ENCODE peak calls at places on chromosomes 2 and 18, in ten cellular contexts. One of them, this sample, is unnamed.

GRCh38 chr18:22098563-22098989 is 70.8 kb upstream of the GATA6 start:
- DNase-seq in NCI-H2171 treated with DMSO at 0.1 percent for 48 hours: no peak
- DNase-seq in activated CD4-positive, alpha-beta T cell treated with anti-CD3 and anti-CD28 coated beads, Interleukin-2, amount 50 U/mL, for 1 hour: no peak
- DNase-seq in NCI-H2081: no peak
- DNase-seq in skeletal muscle cell: no peak
- DNase-seq in coronary artery: no peak
- DNase-seq in HFFc6: no peak
- DNase-seq in T1000: no peak
- DNase-seq in stimulated activated naive CD4-positive, alpha-beta T cell treated with Interleukin-2 at 50 U/mL for 16 hours: no peak
- DNase-seq in T-helper 2 cell: no peak
- DNase-seq in this sample: no peak

GRCh38 chr2:25310965-25311865 is 30.5 kb downstream of the DNMT3A start:
- DNase-seq in T-helper 2 cell: no peak
- DNase-seq in skeletal muscle cell: no peak
- DNase-seq in coronary artery: no peak
- DNase-seq in T1000: no peak
- DNase-seq in NCI-H2171 treated with DMSO at 0.1 percent for 48 hours: peak; percentile 90
- DNase-seq in stimulated activated naive CD4-positive, alpha-beta T cell treated with Interleukin-2 at 50 U/mL for 16 hours: no peak
- DNase-seq in NCI-H2081: peak; percentile 100
- DNase-seq in activated CD4-positive, alpha-beta T cell treated with anti-CD3 and anti-CD28 coated beads, Interleukin-2, amount 50 U/mL, for 1 hour: no peak
- DNase-seq in HFFc6: no peak
- DNase-seq in this sample: no peak

GRCh38 chr2:197181491-197181890 is 129.1 kb downstream of the ANKRD44 start:
- DNase-seq in skeletal muscle cell: no peak
- DNase-seq in coronary artery: no peak
- DNase-seq in T-helper 2 cell: no peak
- DNase-seq in activated CD4-positive, alpha-beta T cell treated with anti-CD3 and anti-CD28 coated beads, Interleukin-2, amount 50 U/mL, for 1 hour: no peak
- DNase-seq in NCI-H2081: no peak
- DNase-seq in T1000: no peak
- DNase-seq in stimulated activated naive CD4-positive, alpha-beta T cell treated with Interleukin-2 at 50 U/mL for 16 hours: no peak
- DNase-seq in NCI-H2171 treated with DMSO at 0.1 percent for 48 hours: no peak
- DNase-seq in HFFc6: peak; percentile 35
- DNase-seq in this sample: no peak

GRCh38 chr2:20573611-20574422 is 77.1 kb downstream of the HS1BP3 start:
- DNase-seq in coronary artery: no peak
- DNase-seq in T-helper 2 cell: no peak
- DNase-seq in stimulated activated naive CD4-positive, alpha-beta T cell treated with Interleukin-2 at 50 U/mL for 16 hours: no peak
- DNase-seq in T1000: no peak
- DNase-seq in NCI-H2081: no peak
- DNase-seq in activated CD4-positive, alpha-beta T cell treated with anti-CD3 and anti-CD28 coated beads, Interleukin-2, amount 50 U/mL, for 1 hour: no peak
- DNase-seq in HFFc6: peak; percentile 29
- DNase-seq in skeletal muscle cell: peak; percentile 73
- DNase-seq in NCI-H2171 treated with DMSO at 0.1 percent for 48 hours: peak; percentile 82
- DNase-seq in this sample: no peak

GRCh38 chr2:216320852-216321251 is 51.4 kb downstream of the MARCHF4 start:
- DNase-seq in NCI-H2171 treated with DMSO at 0.1 percent for 48 hours: no peak
- DNase-seq in T1000: no peak
- DNase-seq in stimulated activated naive CD4-positive, alpha-beta T cell treated with Interleukin-2 at 50 U/mL for 16 hours: no peak
- DNase-seq in activated CD4-positive, alpha-beta T cell treated with anti-CD3 and anti-CD28 coated beads, Interleukin-2, amount 50 U/mL, for 1 hour: no peak
- DNase-seq in HFFc6: no peak
- DNase-seq in T-helper 2 cell: no peak
- DNase-seq in skeletal muscle cell: no peak
- DNase-seq in coronary artery: no peak
- DNase-seq in NCI-H2081: no peak
- DNase-seq in this sample: no peak

GRCh38 chr2:72895759-72896281 is 8.6 kb downstream of the SPR start:
- DNase-seq in coronary artery: no peak
- DNase-seq in T-helper 2 cell: no peak
- DNase-seq in NCI-H2081: no peak
- DNase-seq in activated CD4-positive, alpha-beta T cell treated with anti-CD3 and anti-CD28 coated beads, Interleukin-2, amount 50 U/mL, for 1 hour: no peak
- DNase-seq in stimulated activated naive CD4-positive, alpha-beta T cell treated with Interleukin-2 at 50 U/mL for 16 hours: no peak
- DNase-seq in skeletal muscle cell: no peak
- DNase-seq in NCI-H2171 treated with DMSO at 0.1 percent for 48 hours: peak; percentile 87
- DNase-seq in T1000: no peak
- DNase-seq in HFFc6: peak; percentile 50
- DNase-seq in this sample: no peak

GRCh38 chr2:15561574-15562344 is 625 bp upstream of the NBAS start:
- DNase-seq in HFFc6: peak; percentile 23
- DNase-seq in NCI-H2171 treated with DMSO at 0.1 percent for 48 hours: peak; percentile 57
- DNase-seq in coronary artery: no peak
- DNase-seq in T1000: no peak
- DNase-seq in activated CD4-positive, alpha-beta T cell treated with anti-CD3 and anti-CD28 coated beads, Interleukin-2, amount 50 U/mL, for 1 hour: peak; percentile 10
- DNase-seq in stimulated activated naive CD4-positive, alpha-beta T cell treated with Interleukin-2 at 50 U/mL for 16 hours: peak; percentile 13
- DNase-seq in T-helper 2 cell: no peak
- DNase-seq in NCI-H2081: no peak
- DNase-seq in skeletal muscle cell: no peak
- DNase-seq in this sample: no peak

GRCh38 chr18:75132471-75132870 is 76.5 kb downstream of the PTGR3 start:
- DNase-seq in skeletal muscle cell: no peak
- DNase-seq in T-helper 2 cell: no peak
- DNase-seq in stimulated activated naive CD4-positive, alpha-beta T cell treated with Interleukin-2 at 50 U/mL for 16 hours: no peak
- DNase-seq in coronary artery: peak; percentile 49
- DNase-seq in T1000: no peak
- DNase-seq in NCI-H2171 treated with DMSO at 0.1 percent for 48 hours: no peak
- DNase-seq in NCI-H2081: no peak
- DNase-seq in activated CD4-positive, alpha-beta T cell treated with anti-CD3 and anti-CD28 coated beads, Interleukin-2, amount 50 U/mL, for 1 hour: no peak
- DNase-seq in HFFc6: no peak
- DNase-seq in this sample: no peak

GRCh38 chr2:176446718-176447414 is 177.6 kb downstream of the MTX2 start:
- DNase-seq in T1000: no peak
- DNase-seq in coronary artery: no peak
- DNase-seq in NCI-H2081: no peak
- DNase-seq in skeletal muscle cell: no peak
- DNase-seq in T-helper 2 cell: no peak
- DNase-seq in activated CD4-positive, alpha-beta T cell treated with anti-CD3 and anti-CD28 coated beads, Interleukin-2, amount 50 U/mL, for 1 hour: no peak
- DNase-seq in NCI-H2171 treated with DMSO at 0.1 percent for 48 hours: no peak
- DNase-seq in stimulated activated naive CD4-positive, alpha-beta T cell treated with Interleukin-2 at 50 U/mL for 16 hours: no peak
- DNase-seq in HFFc6: no peak
- DNase-seq in this sample: no peak

GRCh38 chr18:67553471-67553870 is 37.0 kb upstream of the DSEL start:
- DNase-seq in skeletal muscle cell: no peak
- DNase-seq in stimulated activated naive CD4-positive, alpha-beta T cell treated with Interleukin-2 at 50 U/mL for 16 hours: no peak
- DNase-seq in NCI-H2171 treated with DMSO at 0.1 percent for 48 hours: peak; percentile 89
- DNase-seq in T1000: no peak
- DNase-seq in NCI-H2081: peak; percentile 56
- DNase-seq in coronary artery: no peak
- DNase-seq in activated CD4-positive, alpha-beta T cell treated with anti-CD3 and anti-CD28 coated beads, Interleukin-2, amount 50 U/mL, for 1 hour: no peak
- DNase-seq in T-helper 2 cell: no peak
- DNase-seq in HFFc6: no peak
- DNase-seq in this sample: no peak

GRCh38 chr18:44671914-44672313 is 8.8 kb upstream of the SETBP1 start:
- DNase-seq in NCI-H2171 treated with DMSO at 0.1 percent for 48 hours: no peak
- DNase-seq in stimulated activated naive CD4-positive, alpha-beta T cell treated with Interleukin-2 at 50 U/mL for 16 hours: no peak
- DNase-seq in T-helper 2 cell: no peak
- DNase-seq in NCI-H2081: no peak
- DNase-seq in skeletal muscle cell: no peak
- DNase-seq in coronary artery: no peak
- DNase-seq in activated CD4-positive, alpha-beta T cell treated with anti-CD3 and anti-CD28 coated beads, Interleukin-2, amount 50 U/mL, for 1 hour: no peak
- DNase-seq in HFFc6: no peak
- DNase-seq in T1000: no peak
- DNase-seq in this sample: no peak

GRCh38 chr2:88159955-88160415 is 10.2 kb upstream of the THNSL2 start:
- DNase-seq in skeletal muscle cell: no peak
- DNase-seq in NCI-H2171 treated with DMSO at 0.1 percent for 48 hours: peak; percentile 58
- DNase-seq in NCI-H2081: peak; percentile 75
- DNase-seq in HFFc6: peak; percentile 67
- DNase-seq in activated CD4-positive, alpha-beta T cell treated with anti-CD3 and anti-CD28 coated beads, Interleukin-2, amount 50 U/mL, for 1 hour: peak; percentile 46
- DNase-seq in coronary artery: no peak
- DNase-seq in stimulated activated naive CD4-positive, alpha-beta T cell treated with Interleukin-2 at 50 U/mL for 16 hours: peak; percentile 12
- DNase-seq in T-helper 2 cell: no peak
- DNase-seq in T1000: peak; percentile 5
- DNase-seq in this sample: peak; percentile 32

GRCh38 chr2:44083054-44083453 is 85.6 kb upstream of the PPM1B start:
- DNase-seq in activated CD4-positive, alpha-beta T cell treated with anti-CD3 and anti-CD28 coated beads, Interleukin-2, amount 50 U/mL, for 1 hour: no peak
- DNase-seq in NCI-H2081: no peak
- DNase-seq in NCI-H2171 treated with DMSO at 0.1 percent for 48 hours: no peak
- DNase-seq in T-helper 2 cell: no peak
- DNase-seq in coronary artery: no peak
- DNase-seq in HFFc6: no peak
- DNase-seq in skeletal muscle cell: no peak
- DNase-seq in stimulated activated naive CD4-positive, alpha-beta T cell treated with Interleukin-2 at 50 U/mL for 16 hours: no peak
- DNase-seq in T1000: no peak
- DNase-seq in this sample: no peak

GRCh38 chr2:124024491-124025348 is at the start of gene CNTNAP5:
- DNase-seq in NCI-H2171 treated with DMSO at 0.1 percent for 48 hours: peak; percentile 76
- DNase-seq in T1000: peak; percentile 47
- DNase-seq in skeletal muscle cell: no peak
- DNase-seq in NCI-H2081: peak; percentile 73
- DNase-seq in coronary artery: no peak
- DNase-seq in activated CD4-positive, alpha-beta T cell treated with anti-CD3 and anti-CD28 coated beads, Interleukin-2, amount 50 U/mL, for 1 hour: no peak
- DNase-seq in HFFc6: no peak
- DNase-seq in T-helper 2 cell: no peak
- DNase-seq in stimulated activated naive CD4-positive, alpha-beta T cell treated with Interleukin-2 at 50 U/mL for 16 hours: no peak
- DNase-seq in this sample: no peak

GRCh38 chr18:75003089-75003488 is 205.8 kb downstream of the PTGR3 start:
- DNase-seq in activated CD4-positive, alpha-beta T cell treated with anti-CD3 and anti-CD28 coated beads, Interleukin-2, amount 50 U/mL, for 1 hour: no peak
- DNase-seq in NCI-H2171 treated with DMSO at 0.1 percent for 48 hours: no peak
- DNase-seq in skeletal muscle cell: no peak
- DNase-seq in T1000: no peak
- DNase-seq in stimulated activated naive CD4-positive, alpha-beta T cell treated with Interleukin-2 at 50 U/mL for 16 hours: no peak
- DNase-seq in T-helper 2 cell: no peak
- DNase-seq in NCI-H2081: no peak
- DNase-seq in coronary artery: no peak
- DNase-seq in HFFc6: no peak
- DNase-seq in this sample: no peak

GRCh38 chr18:50626317-50626716 is 66.4 kb downstream of the MAPK4 start:
- DNase-seq in skeletal muscle cell: no peak
- DNase-seq in NCI-H2081: no peak
- DNase-seq in activated CD4-positive, alpha-beta T cell treated with anti-CD3 and anti-CD28 coated beads, Interleukin-2, amount 50 U/mL, for 1 hour: no peak
- DNase-seq in T1000: no peak
- DNase-seq in HFFc6: no peak
- DNase-seq in T-helper 2 cell: no peak
- DNase-seq in coronary artery: no peak
- DNase-seq in stimulated activated naive CD4-positive, alpha-beta T cell treated with Interleukin-2 at 50 U/mL for 16 hours: no peak
- DNase-seq in NCI-H2171 treated with DMSO at 0.1 percent for 48 hours: no peak
- DNase-seq in this sample: no peak

GRCh38 chr18:48547456-48548403 is 8.9 kb downstream of the CTIF start:
- DNase-seq in NCI-H2171 treated with DMSO at 0.1 percent for 48 hours: no peak
- DNase-seq in skeletal muscle cell: peak; percentile 70
- DNase-seq in stimulated activated naive CD4-positive, alpha-beta T cell treated with Interleukin-2 at 50 U/mL for 16 hours: no peak
- DNase-seq in T1000: peak; percentile 33
- DNase-seq in T-helper 2 cell: no peak
- DNase-seq in activated CD4-positive, alpha-beta T cell treated with anti-CD3 and anti-CD28 coated beads, Interleukin-2, amount 50 U/mL, for 1 hour: no peak
- DNase-seq in coronary artery: peak; percentile 72
- DNase-seq in NCI-H2081: no peak
- DNase-seq in HFFc6: peak; percentile 94
- DNase-seq in this sample: no peak

GRCh38 chr2:162257416-162257815 is 14.2 kb upstream of the FAP start:
- DNase-seq in coronary artery: no peak
- DNase-seq in T-helper 2 cell: no peak
- DNase-seq in NCI-H2171 treated with DMSO at 0.1 percent for 48 hours: no peak
- DNase-seq in skeletal muscle cell: no peak
- DNase-seq in activated CD4-positive, alpha-beta T cell treated with anti-CD3 and anti-CD28 coated beads, Interleukin-2, amount 50 U/mL, for 1 hour: no peak
- DNase-seq in stimulated activated naive CD4-positive, alpha-beta T cell treated with Interleukin-2 at 50 U/mL for 16 hours: no peak
- DNase-seq in NCI-H2081: no peak
- DNase-seq in HFFc6: no peak
- DNase-seq in T1000: no peak
- DNase-seq in this sample: no peak

GRCh38 chr2:217313386-217313785 is 453.5 kb upstream of the TNP1 start:
- DNase-seq in T-helper 2 cell: no peak
- DNase-seq in NCI-H2171 treated with DMSO at 0.1 percent for 48 hours: no peak
- DNase-seq in skeletal muscle cell: no peak
- DNase-seq in activated CD4-positive, alpha-beta T cell treated with anti-CD3 and anti-CD28 coated beads, Interleukin-2, amount 50 U/mL, for 1 hour: no peak
- DNase-seq in stimulated activated naive CD4-positive, alpha-beta T cell treated with Interleukin-2 at 50 U/mL for 16 hours: no peak
- DNase-seq in NCI-H2081: no peak
- DNase-seq in coronary artery: no peak
- DNase-seq in T1000: no peak
- DNase-seq in HFFc6: no peak
- DNase-seq in this sample: no peak

GRCh38 chr18:75818336-75818735 is 390.8 kb upstream of the SMIM21 start:
- DNase-seq in HFFc6: no peak
- DNase-seq in activated CD4-positive, alpha-beta T cell treated with anti-CD3 and anti-CD28 coated beads, Interleukin-2, amount 50 U/mL, for 1 hour: no peak
- DNase-seq in T-helper 2 cell: no peak
- DNase-seq in NCI-H2081: no peak
- DNase-seq in NCI-H2171 treated with DMSO at 0.1 percent for 48 hours: no peak
- DNase-seq in skeletal muscle cell: no peak
- DNase-seq in coronary artery: no peak
- DNase-seq in stimulated activated naive CD4-positive, alpha-beta T cell treated with Interleukin-2 at 50 U/mL for 16 hours: no peak
- DNase-seq in T1000: no peak
- DNase-seq in this sample: no peak

GRCh38 chr18:46462523-46462922 is 194.5 kb downstream of the LOXHD1 start:
- DNase-seq in T1000: no peak
- DNase-seq in T-helper 2 cell: no peak
- DNase-seq in activated CD4-positive, alpha-beta T cell treated with anti-CD3 and anti-CD28 coated beads, Interleukin-2, amount 50 U/mL, for 1 hour: no peak
- DNase-seq in HFFc6: no peak
- DNase-seq in NCI-H2171 treated with DMSO at 0.1 percent for 48 hours: no peak
- DNase-seq in NCI-H2081: no peak
- DNase-seq in stimulated activated naive CD4-positive, alpha-beta T cell treated with Interleukin-2 at 50 U/mL for 16 hours: no peak
- DNase-seq in coronary artery: no peak
- DNase-seq in skeletal muscle cell: no peak
- DNase-seq in this sample: no peak

GRCh38 chr18:79483971-79484491 is 88.3 kb downstream of the NFATC1 start:
- DNase-seq in NCI-H2081: no peak
- DNase-seq in T-helper 2 cell: no peak
- DNase-seq in HFFc6: no peak
- DNase-seq in T1000: no peak
- DNase-seq in NCI-H2171 treated with DMSO at 0.1 percent for 48 hours: no peak
- DNase-seq in coronary artery: no peak
- DNase-seq in skeletal muscle cell: no peak
- DNase-seq in activated CD4-positive, alpha-beta T cell treated with anti-CD3 and anti-CD28 coated beads, Interleukin-2, amount 50 U/mL, for 1 hour: no peak
- DNase-seq in stimulated activated naive CD4-positive, alpha-beta T cell treated with Interleukin-2 at 50 U/mL for 16 hours: no peak
- DNase-seq in this sample: no peak

GRCh38 chr2:16853088-16853487 is 187.5 kb upstream of the CYRIA start:
- DNase-seq in skeletal muscle cell: no peak
- DNase-seq in NCI-H2171 treated with DMSO at 0.1 percent for 48 hours: no peak
- DNase-seq in activated CD4-positive, alpha-beta T cell treated with anti-CD3 and anti-CD28 coated beads, Interleukin-2, amount 50 U/mL, for 1 hour: no peak
- DNase-seq in T-helper 2 cell: no peak
- DNase-seq in T1000: no peak
- DNase-seq in HFFc6: no peak
- DNase-seq in stimulated activated naive CD4-positive, alpha-beta T cell treated with Interleukin-2 at 50 U/mL for 16 hours: no peak
- DNase-seq in NCI-H2081: no peak
- DNase-seq in coronary artery: no peak
- DNase-seq in this sample: no peak

GRCh38 chr2:179478771-179479170 is 214.1 kb upstream of the SESTD1 start:
- DNase-seq in T1000: no peak
- DNase-seq in coronary artery: no peak
- DNase-seq in HFFc6: no peak
- DNase-seq in T-helper 2 cell: no peak
- DNase-seq in NCI-H2171 treated with DMSO at 0.1 percent for 48 hours: peak; percentile 9
- DNase-seq in activated CD4-positive, alpha-beta T cell treated with anti-CD3 and anti-CD28 coated beads, Interleukin-2, amount 50 U/mL, for 1 hour: no peak
- DNase-seq in stimulated activated naive CD4-positive, alpha-beta T cell treated with Interleukin-2 at 50 U/mL for 16 hours: no peak
- DNase-seq in skeletal muscle cell: no peak
- DNase-seq in NCI-H2081: no peak
- DNase-seq in this sample: no peak

GRCh38 chr2:41500895-41501294 is 546.9 kb upstream of the PKDCC start:
- DNase-seq in stimulated activated naive CD4-positive, alpha-beta T cell treated with Interleukin-2 at 50 U/mL for 16 hours: no peak
- DNase-seq in activated CD4-positive, alpha-beta T cell treated with anti-CD3 and anti-CD28 coated beads, Interleukin-2, amount 50 U/mL, for 1 hour: no peak
- DNase-seq in T1000: no peak
- DNase-seq in NCI-H2171 treated with DMSO at 0.1 percent for 48 hours: no peak
- DNase-seq in coronary artery: no peak
- DNase-seq in HFFc6: no peak
- DNase-seq in T-helper 2 cell: no peak
- DNase-seq in skeletal muscle cell: no peak
- DNase-seq in NCI-H2081: no peak
- DNase-seq in this sample: no peak

GRCh38 chr2:222709191-222709891 is 37.9 kb downstream of the MOGAT1 start:
- DNase-seq in NCI-H2171 treated with DMSO at 0.1 percent for 48 hours: peak; percentile 23
- DNase-seq in NCI-H2081: no peak
- DNase-seq in T1000: peak; percentile 79
- DNase-seq in activated CD4-positive, alpha-beta T cell treated with anti-CD3 and anti-CD28 coated beads, Interleukin-2, amount 50 U/mL, for 1 hour: no peak
- DNase-seq in T-helper 2 cell: no peak
- DNase-seq in skeletal muscle cell: peak; percentile 99
- DNase-seq in coronary artery: peak; percentile 85
- DNase-seq in stimulated activated naive CD4-positive, alpha-beta T cell treated with Interleukin-2 at 50 U/mL for 16 hours: no peak
- DNase-seq in HFFc6: peak; percentile 90
- DNase-seq in this sample: no peak

GRCh38 chr2:68946117-68946516 is 6.6 kb downstream of the GKN2 start:
- DNase-seq in NCI-H2171 treated with DMSO at 0.1 percent for 48 hours: no peak
- DNase-seq in stimulated activated naive CD4-positive, alpha-beta T cell treated with Interleukin-2 at 50 U/mL for 16 hours: no peak
- DNase-seq in HFFc6: no peak
- DNase-seq in NCI-H2081: peak; percentile 88
- DNase-seq in T1000: no peak
- DNase-seq in skeletal muscle cell: no peak
- DNase-seq in activated CD4-positive, alpha-beta T cell treated with anti-CD3 and anti-CD28 coated beads, Interleukin-2, amount 50 U/mL, for 1 hour: no peak
- DNase-seq in coronary artery: no peak
- DNase-seq in T-helper 2 cell: no peak
- DNase-seq in this sample: no peak

GRCh38 chr18:47632970-47633635 is 297.4 kb downstream of the SMAD2 start:
- DNase-seq in NCI-H2171 treated with DMSO at 0.1 percent for 48 hours: no peak
- DNase-seq in activated CD4-positive, alpha-beta T cell treated with anti-CD3 and anti-CD28 coated beads, Interleukin-2, amount 50 U/mL, for 1 hour: no peak
- DNase-seq in NCI-H2081: no peak
- DNase-seq in T1000: no peak
- DNase-seq in coronary artery: no peak
- DNase-seq in HFFc6: no peak
- DNase-seq in skeletal muscle cell: no peak
- DNase-seq in stimulated activated naive CD4-positive, alpha-beta T cell treated with Interleukin-2 at 50 U/mL for 16 hours: no peak
- DNase-seq in T-helper 2 cell: no peak
- DNase-seq in this sample: no peak

This sample was measured in stimulated activated CD4-positive, alpha-beta T cell treated with anti-CD3 and anti-CD28 coated beads, Interleukin-12 subunit alpha, Interleukin-12 subunit beta, amount 100 ng/mL, for 24 hours.